ENCODE peak calls at places on chromosomes 5 and 9, in five cellular contexts. P is H1, D is H9, G is neuronal stem cell, J is mesenchymal stem cell. H is an unnamed sample.
A peak's percentile ranks its signal among the peaks of the same experiment; 100 is the strongest.

GRCh38 chr5:177536386-177536785 is 18.0 kb downstream of the FAM193B start:
- DNase-seq in P (no peak), D (no peak), G (no peak), J (no peak), H (no peak)

GRCh38 chr9:23005061-23005690 is 558.6 kb downstream of the DMRTA1 start:
- DNase-seq in P (no peak), D (no peak), G (no peak), J (no peak), H (no peak)

GRCh38 chr5:14937277-14937676 is 65.7 kb upstream of the ANKH start:
- DNase-seq in P (no peak), D (no peak), G (no peak), J (no peak), H (peak; percentile 17)

GRCh38 chr9:127854169-127854833 is at the start of gene ENG:
- DNase-seq in P (no peak), D (peak; percentile 75), G (no peak), J (peak; percentile 64), H (peak; percentile 92)

GRCh38 chr9:88660611-88661010 is 125.6 kb downstream of the NXNL2 start:
- DNase-seq in P (peak; percentile 53), D (peak; percentile 64), G (no peak), J (peak; percentile 51), H (peak; percentile 48)

GRCh38 chr5:135245521-135246499 is 153.2 kb downstream of the MACROH2A1 start:
- DNase-seq in P (peak; percentile 32), D (peak; percentile 16), G (no peak), J (peak; percentile 64), H (peak; percentile 68)

GRCh38 chr5:39208471-39208870 is 10.9 kb downstream of the FYB1 start:
- DNase-seq in P (no peak), D (no peak), G (no peak), J (no peak), H (no peak)

GRCh38 chr5:166509085-166509484 is 1782.4 kb upstream of the WWC1 start:
- DNase-seq in P (no peak), D (no peak), G (peak; percentile 50), J (peak; percentile 50), H (no peak)

GRCh38 chr5:76165029-76165428 is 81.8 kb downstream of the SV2C start:
- DNase-seq in P (no peak), D (no peak), G (no peak), J (no peak), H (no peak)

GRCh38 chr9:1980387-1980786 is 34.8 kb upstream of the SMARCA2 start:
- DNase-seq in P (no peak), D (no peak), G (no peak), J (no peak), H (no peak)

GRCh38 chr9:91914937-91915336 is 35.1 kb downstream of the ROR2 start:
- DNase-seq in P (no peak), D (no peak), G (no peak), J (no peak), H (no peak)

GRCh38 chr5:177569894-177570293 is 15.5 kb upstream of the FAM193B start:
- DNase-seq in P (no peak), D (no peak), G (no peak), J (no peak), H (no peak)

GRCh38 chr5:78984020-78984610 is 995 bp downstream of the ARSB start:
- DNase-seq in P (no peak), D (peak; percentile 35), G (peak; percentile 42), J (no peak), H (peak; percentile 23)

GRCh38 chr5:133373121-133373870 is 239.0 kb downstream of the FSTL4 start:
- DNase-seq in P (no peak), D (no peak), G (no peak), J (no peak), H (peak; percentile 73)

GRCh38 chr9:27194401-27195091 is 85.5 kb downstream of the TEK start:
- DNase-seq in P (no peak), D (no peak), G (no peak), J (peak; percentile 97), H (no peak)

GRCh38 chr9:133954862-133955529 is 37.1 kb downstream of the VAV2 start:
- DNase-seq in P (no peak), D (no peak), G (no peak), J (no peak), H (no peak)

GRCh38 chr5:79800979-79801827 is 111.6 kb downstream of the CMYA5 start:
- DNase-seq in P (no peak), D (no peak), G (no peak), J (peak; percentile 15), H (peak; percentile 15)

GRCh38 chr5:72130342-72130741 is 23.1 kb downstream of the MAP1B start:
- DNase-seq in P (no peak), D (no peak), G (no peak), J (no peak), H (no peak)

GRCh38 chr5:172715931-172716682 is 54.9 kb downstream of the DUSP1 start:
- DNase-seq in P (no peak), D (peak; percentile 68), G (no peak), J (no peak), H (no peak)

GRCh38 chr9:73596321-73596720 is 444.7 kb downstream of the ANXA1 start:
- DNase-seq in P (no peak), D (no peak), G (no peak), J (peak; percentile 26), H (no peak)

GRCh38 chr5:28499764-28500290 is 1461.4 kb upstream of the CDH9 start:
- DNase-seq in P (no peak), D (no peak), G (no peak), J (no peak), H (peak; percentile 19)

GRCh38 chr5:91162534-91163381 is 220.4 kb downstream of the ARRDC3 start:
- DNase-seq in P (no peak), D (no peak), G (peak; percentile 9), J (peak; percentile 95), H (peak; percentile 97)

GRCh38 chr5:150640311-150641005 is at the start of gene SYNPO:
- DNase-seq in P (no peak), D (no peak), G (no peak), J (peak; percentile 97), H (peak; percentile 93)

GRCh38 chr5:154940375-154940771 is 500 bp upstream of the MRPL22 start:
- DNase-seq in P (no peak), D (no peak), G (no peak), J (no peak), H (no peak)

GRCh38 chr9:135774794-135775525 is 73.0 kb downstream of the KCNT1 start:
- DNase-seq in P (no peak), D (no peak), G (no peak), J (no peak), H (no peak)

GRCh38 chr5:72244862-72245371 is 75.1 kb downstream of the MRPS27 start:
- DNase-seq in P (no peak), D (peak; percentile 57), G (no peak), J (peak; percentile 65), H (no peak)

GRCh38 chr5:16656561-16657191 is 39.9 kb upstream of the RETREG1 start:
- DNase-seq in P (no peak), D (no peak), G (no peak), J (peak; percentile 77), H (peak; percentile 36)

GRCh38 chr5:28954074-28954473 is 1915.7 kb upstream of the CDH9 start:
- DNase-seq in P (no peak), D (no peak), G (no peak), J (no peak), H (no peak)

GRCh38 chr5:109965634-109966033 is 275.9 kb downstream of the MAN2A1 start:
- DNase-seq in P (no peak), D (no peak), G (no peak), J (no peak), H (no peak)

GRCh38 chr5:160278356-160278755 is 34.0 kb downstream of the CCNJL start:
- DNase-seq in P (no peak), D (no peak), G (no peak), J (no peak), H (no peak)

GRCh38 chr5:160285311-160285710 is 27.1 kb downstream of the CCNJL start:
- DNase-seq in P (no peak), D (no peak), G (no peak), J (no peak), H (no peak)

GRCh38 chr5:160284271-160284670 is 28.1 kb downstream of the CCNJL start:
- DNase-seq in P (no peak), D (no peak), G (no peak), J (no peak), H (no peak)

GRCh38 chr5:160280384-160281090 is 31.8 kb downstream of the CCNJL start:
- DNase-seq in P (no peak), D (no peak), G (no peak), J (no peak), H (no peak)

DNA sequence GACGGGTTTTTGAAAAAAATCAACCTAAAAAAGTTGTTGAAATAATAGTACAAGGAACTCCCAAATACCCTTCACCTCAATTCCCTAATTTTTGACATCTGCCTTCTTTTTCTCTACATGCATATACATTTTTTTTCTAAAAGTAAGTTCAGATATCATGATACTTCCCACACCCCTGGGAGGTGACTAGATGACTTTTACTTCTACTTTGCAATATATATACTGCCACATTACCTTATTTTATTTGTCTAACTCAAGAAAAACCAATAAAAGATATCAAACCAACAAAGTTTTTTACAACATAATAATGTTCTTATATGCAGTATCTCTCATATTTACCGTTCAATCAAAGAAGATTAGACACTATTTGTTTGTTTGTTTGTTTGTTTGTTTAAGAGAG is 31.1 kb downstream of the CCNJL start:
- DNase-seq in P (no peak), D (no peak), G (no peak), J (no peak), H (no peak)
- H2BK12ac ChIP-seq in P (no peak overlapping the region), D (no peak overlapping the region), G (no peak overlapping the region), J (no peak overlapping the region), H (no peak overlapping the region)

DNA sequence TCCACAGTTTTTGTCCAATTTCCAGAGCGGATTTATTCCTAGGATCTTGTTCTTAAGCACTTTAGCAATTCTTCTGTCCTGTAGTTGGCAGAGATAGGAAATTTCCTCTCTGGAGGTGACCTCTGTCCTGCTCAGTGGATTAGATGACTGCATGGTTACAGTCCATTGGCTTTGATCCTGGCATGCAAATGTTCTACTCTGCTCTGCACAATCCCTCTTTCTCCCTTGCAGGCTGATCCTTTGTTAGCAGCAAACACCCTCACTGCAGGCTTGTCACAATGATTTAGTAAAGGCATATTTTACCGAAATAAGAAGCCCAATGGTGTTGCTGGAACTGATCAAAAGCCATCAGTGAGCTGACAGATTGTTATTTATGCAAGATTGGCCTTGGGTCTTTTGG is 243.8 kb downstream of the COX7C start:
- DNase-seq in P (no peak), D (no peak), G (peak; percentile 20), J (no peak), H (no peak)
- H4K8ac ChIP-seq in P (no peak overlapping the region), D (no peak overlapping the region), G (no peak overlapping the region), J (no peak overlapping the region), H (no peak overlapping the region)

GRCh38 chr9:113589407-113589806 is 125.9 kb downstream of the RGS3 start:
- DNase-seq in P (no peak), D (no peak), G (no peak), J (no peak), H (no peak)

GRCh38 chr9:113590991-113591898 is 127.7 kb downstream of the RGS3 start:
- DNase-seq in P (peak; percentile 94), D (peak; percentile 93), G (peak; percentile 79), J (peak; percentile 80), H (peak; percentile 87)

GRCh38 chr9:113588936-113589335 is 125.4 kb downstream of the RGS3 start:
- DNase-seq in P (no peak), D (no peak), G (no peak), J (no peak), H (no peak)

GRCh38 chr9:113590389-113590788 is 126.9 kb downstream of the RGS3 start:
- DNase-seq in P (no peak), D (no peak), G (no peak), J (no peak), H (no peak)

GRCh38 chr9:113589890-113590289 is 126.4 kb downstream of the RGS3 start:
- DNase-seq in P (no peak), D (no peak), G (no peak), J (peak; percentile 67), H (peak; percentile 34)
- H2AFZ ChIP-seq in P (no peak overlapping the region), D (no peak overlapping the region), G (peak overlapping the region; percentile 73), J (no peak overlapping the region), H (no peak overlapping the region)

GRCh38 chr5:142675211-142675599 is 10.7 kb downstream of the FGF1 start:
- DNase-seq in P (no peak), D (no peak), G (no peak), J (no peak), H (no peak)
- H2BK12ac ChIP-seq in P (peak overlapping the region; percentile 5), D (no peak overlapping the region), G (no peak overlapping the region), J (no peak overlapping the region), H (no peak overlapping the region)

H was measured in trophoblast cell.